ENCODE peak calls at places on chromosomes 11 and 22, in ten cellular contexts. O is cardiac fibroblast, G is heart right ventricle, T is psoas muscle, Y is brain microvascular endothelial cell, N is fibroblast of mammary gland, A is SK-N-SH, Z is ovary, M is AG09309, L is mesendoderm. F is an unnamed sample.

GRCh38 chr11:73480677-73481076 is 104.5 kb downstream of the RELT start:
- DNase-seq in G (no peak), T (no peak), Y (no peak), A (no peak), Z (no peak), O (peak; percentile 66), M (peak; percentile 28), N (peak; percentile 35), L (no peak), F (no peak)

GRCh38 chr22:49967333-49968241 is 7.0 kb downstream of the PIM3 start:
- DNase-seq in N (no peak), Z (peak; percentile 73), T (peak; percentile 93), M (no peak), A (peak; percentile 76), G (peak; percentile 59), O (peak; percentile 64), Y (no peak), L (no peak), F (peak; percentile 76)

GRCh38 chr11:58905141-58905715 is 34.1 kb upstream of the GLYATL1 start:
- DNase-seq in O (peak; percentile 38), L (peak; percentile 78), Y (peak; percentile 56), G (peak; percentile 31), M (no peak), N (peak; percentile 66), T (peak; percentile 54), A (peak; percentile 75), Z (no peak), F (peak; percentile 38)

GRCh38 chr22:35375031-35375430 is 5.9 kb upstream of the HMOX1 start:
- DNase-seq in N (peak; percentile 84), G (no peak), L (no peak), A (no peak), Y (no peak), Z (no peak), M (peak; percentile 52), O (no peak), T (no peak), F (no peak)

GRCh38 chr11:118064956-118065355 is 11.9 kb upstream of the TMPRSS4 start:
- DNase-seq in A (no peak), N (no peak), Y (no peak), L (no peak), G (no peak), Z (no peak), M (no peak), T (no peak), O (no peak), F (no peak)

GRCh38 chr22:44889233-44889878 is 120.4 kb downstream of the PHF21B start:
- DNase-seq in G (no peak), L (peak; percentile 69), Y (no peak), T (no peak), Z (peak; percentile 28), N (no peak), O (no peak), A (peak; percentile 62), M (no peak), F (no peak)

GRCh38 chr22:41094036-41094435 is 1.6 kb downstream of the EP300 start:
- DNase-seq in L (peak; percentile 26), G (no peak), N (peak; percentile 49), T (no peak), M (no peak), A (peak; percentile 10), Z (no peak), O (peak; percentile 44), Y (peak; percentile 16), F (no peak)

GRCh38 chr11:970319-970871 is 44.7 kb downstream of the AP2A2 start:
- DNase-seq in Y (no peak), T (no peak), L (no peak), M (no peak), N (no peak), Z (no peak), G (no peak), O (no peak), A (no peak), F (no peak)

GRCh38 chr11:15976433-15977045 is 379.8 kb downstream of the SOX6 start:
- DNase-seq in A (no peak), T (no peak), G (no peak), Y (no peak), M (no peak), N (peak; percentile 72), Z (no peak), L (no peak), O (peak; percentile 65), F (no peak)

GRCh38 chr22:37462426-37462825 is 23.8 kb downstream of the MFNG start:
- DNase-seq in N (no peak), A (peak; percentile 69), L (no peak), Y (no peak), M (no peak), O (no peak), G (no peak), Z (no peak), T (no peak), F (no peak)

DNA sequence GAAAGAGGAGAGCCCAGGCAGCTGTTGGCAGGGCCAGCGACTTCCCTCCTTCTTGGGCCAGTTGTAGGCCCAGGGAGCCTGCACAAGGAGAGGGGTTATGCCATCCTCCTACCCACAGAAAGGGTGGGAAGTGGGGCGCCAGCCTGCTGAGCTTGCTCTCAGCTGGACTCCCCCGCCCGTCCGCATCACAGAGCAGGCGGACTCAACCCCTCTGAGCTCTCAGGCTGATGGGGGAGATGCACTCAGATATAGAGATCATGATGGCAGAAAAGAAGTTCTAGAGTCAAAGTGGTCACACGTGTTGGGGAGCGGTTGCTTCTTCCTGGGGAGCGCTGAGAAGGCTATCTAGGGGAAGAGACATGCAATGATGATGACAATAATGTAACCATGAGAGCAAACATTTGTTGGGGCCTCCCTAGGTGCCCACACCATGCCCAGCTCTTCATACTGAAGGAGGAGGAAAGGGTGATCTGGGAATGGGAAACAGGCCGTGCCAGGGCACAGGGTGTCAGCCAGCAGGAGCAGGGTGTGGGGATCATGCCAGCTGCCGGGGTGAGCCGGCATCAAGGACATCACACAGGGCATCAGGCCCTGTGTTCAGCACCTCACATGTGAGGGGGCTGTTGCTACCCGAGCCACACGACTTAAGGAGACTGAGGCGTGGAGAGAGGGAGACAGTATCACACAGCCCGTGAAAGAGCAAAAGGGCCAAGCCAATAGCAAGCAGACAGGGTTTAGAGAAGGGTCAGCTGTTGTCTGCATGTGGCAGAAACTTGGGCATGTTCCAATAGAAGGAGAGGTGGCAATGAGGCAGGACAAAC is 7.7 kb downstream of the SLC35E4 start:
- DNase-seq in Z (no peak), O (no peak), L (no peak), Y (no peak), A (no peak), G (peak; percentile 62), T (peak; percentile 74), N (no peak), M (no peak), F (peak; percentile 69)
- H3K4me3 ChIP-seq in Z (no peak overlapping the region), O (no peak overlapping the region), L (no peak overlapping the region), Y (no peak overlapping the region), A (no peak overlapping the region), G (no peak overlapping the region), T (no peak overlapping the region), N (no peak overlapping the region), M (no peak overlapping the region), F (no peak overlapping the region)

GRCh38 chr22:29206372-29207230 is 905 bp downstream of the EMID1 start:
- DNase-seq in Z (no peak), G (no peak), N (no peak), T (no peak), L (no peak), O (no peak), A (peak; percentile 32), M (no peak), Y (no peak), F (no peak)

GRCh38 chr22:29204617-29205183 is 996 bp upstream of the EMID1 start:
- DNase-seq in Y (no peak), M (no peak), G (no peak), L (no peak), T (no peak), N (no peak), Z (no peak), O (no peak), A (peak; percentile 31), F (no peak)

GRCh38 chr22:29203883-29204282 is 1.8 kb upstream of the EMID1 start:
- DNase-seq in G (no peak), Z (no peak), Y (no peak), N (no peak), L (no peak), M (no peak), T (no peak), O (no peak), A (no peak), F (no peak)

GRCh38 chr22:29205598-29206371 is at the start of gene EMID1:
- DNase-seq in Y (no peak), A (peak; percentile 90), M (no peak), N (peak; percentile 4), Z (peak; percentile 72), L (peak; percentile 37), T (no peak), O (peak; percentile 36), G (peak; percentile 48), F (peak; percentile 72)

DNA sequence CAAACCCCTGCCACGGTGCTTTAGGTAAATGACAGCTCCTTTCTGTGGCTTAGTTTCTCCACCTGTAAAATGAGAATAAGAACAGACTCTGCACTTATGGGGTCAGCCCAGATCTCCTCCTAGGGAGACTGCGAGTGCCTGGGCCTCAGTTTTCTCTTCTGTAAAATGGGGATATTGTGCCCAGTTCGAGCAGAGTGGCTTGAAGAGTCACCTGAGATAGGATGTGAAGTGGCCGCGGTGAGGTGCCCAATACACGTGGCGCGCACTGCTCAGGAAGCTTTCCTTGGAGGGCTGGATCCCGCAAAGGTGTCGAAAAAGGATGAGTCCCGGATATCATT is 467 bp upstream of the EMID1 start:
- DNase-seq in O (no peak), L (no peak), M (no peak), N (no peak), Y (no peak), A (no peak), G (no peak), Z (no peak), T (no peak), F (no peak)
- H3K4me3 ChIP-seq in O (peak overlapping the region; percentile 33), L (no peak overlapping the region), M (peak overlapping the region; percentile 29), N (no peak overlapping the region), Y (peak overlapping the region; percentile 26), A (peak overlapping the region; percentile 60), G (peak overlapping the region; percentile 27), Z (peak overlapping the region; percentile 46), T (peak overlapping the region; percentile 47), F (peak overlapping the region; percentile 73)

DNA sequence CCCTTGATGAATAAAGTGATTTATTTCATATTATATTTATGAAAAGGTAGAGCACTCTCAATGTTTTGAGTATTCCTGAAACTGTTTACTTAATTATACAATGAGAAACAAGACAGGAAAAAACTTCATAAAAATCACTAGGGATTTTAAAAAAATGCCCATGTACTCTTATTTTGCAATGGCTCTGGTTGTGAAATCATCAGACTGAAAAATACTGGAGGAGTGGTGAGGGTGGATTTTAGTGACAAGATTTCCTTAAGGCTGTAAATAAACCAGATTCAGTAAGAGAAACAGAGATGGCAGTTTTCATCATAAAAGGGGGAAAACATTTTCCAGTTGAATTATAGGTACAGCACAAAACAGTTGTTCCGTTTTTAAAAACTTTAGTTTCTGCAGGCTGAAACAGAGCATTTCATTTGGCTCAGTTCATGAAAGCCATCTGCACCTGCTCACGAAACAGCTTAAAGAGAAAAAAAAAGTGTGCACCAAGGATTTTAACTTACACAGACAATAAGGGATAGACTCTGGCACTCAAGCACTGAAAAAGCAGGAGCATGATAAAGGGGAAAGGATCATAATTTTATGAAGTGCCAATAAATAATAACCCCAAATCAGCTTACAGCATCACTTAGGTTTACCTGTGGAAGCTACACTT is 100.7 kb downstream of the MAML2 start:
- DNase-seq in Y (no peak), N (peak; percentile 66), A (no peak), G (no peak), M (no peak), L (no peak), O (peak; percentile 71), T (no peak), Z (no peak), F (no peak)
- H3K4me3 ChIP-seq in Y (no peak overlapping the region), N (no peak overlapping the region), A (peak overlapping the region; percentile 32), G (peak overlapping the region; percentile 39), M (no peak overlapping the region), L (no peak overlapping the region), O (no peak overlapping the region), T (peak overlapping the region; percentile 63), Z (no peak overlapping the region), F (peak overlapping the region; percentile 23)

GRCh38 chr11:17148536-17148935 is 59.2 kb downstream of the PIK3C2A start:
- DNase-seq in N (peak; percentile 5), O (peak; percentile 14), Y (no peak), M (no peak), T (no peak), G (no peak), L (no peak), Z (no peak), A (no peak), F (no peak)
- H3K4me3 ChIP-seq in N (no peak overlapping the region), O (no peak overlapping the region), Y (no peak overlapping the region), M (no peak overlapping the region), T (no peak overlapping the region), G (no peak overlapping the region), L (no peak overlapping the region), Z (no peak overlapping the region), A (no peak overlapping the region), F (no peak overlapping the region)